ENCODE peak calls at places on chromosomes 7 and 10, in seven cellular contexts. A is HL-60; K is activated effector memory CD4-positive, alpha-beta T cell treated with Interleukin-2 at 50 U/mL for 16 hours; P is M059J; F is small intestine; Q is endothelial cell; O is activated CD8-positive, alpha-beta memory T cell treated with anti-CD3 and anti-CD28 coated beads, Interleukin-2, amount 10 ng/mL, durations not matched to agents 7 days and 5 days. T is an unnamed sample.
A peak's percentile ranks its signal among the peaks of the same experiment; 100 is the strongest.

GRCh38 chr7:69412331-69413146 is 185.7 kb upstream of the AUTS2 start:
- DNase-seq in F (peak; percentile 88), A (no peak), Q (no peak), K (no peak), O (peak; percentile 40), P (peak; percentile 94), T (no peak)

GRCh38 chr7:43506460-43506859 is 76.4 kb upstream of the STK17A start:
- DNase-seq in P (no peak), A (no peak), K (no peak), Q (no peak), F (no peak), O (no peak), T (no peak)

GRCh38 chr10:75532253-75532924 is 101.0 kb downstream of the LRMDA start:
- DNase-seq in K (no peak), A (no peak), O (no peak), P (peak; percentile 86), F (no peak), Q (no peak), T (no peak)

GRCh38 chr7:69078997-69079769 is 519.1 kb upstream of the AUTS2 start:
- DNase-seq in Q (no peak), P (peak; percentile 83), A (no peak), O (no peak), F (peak; percentile 2), K (no peak), T (no peak)

GRCh38 chr7:30795161-30795943 is 24.1 kb downstream of the MINDY4 start:
- DNase-seq in A (no peak), P (peak; percentile 58), O (peak; percentile 36), F (peak; percentile 23), Q (no peak), K (no peak), T (no peak)

GRCh38 chr10:30536578-30536977 is 93.0 kb downstream of the LYZL2 start:
- DNase-seq in K (no peak), A (no peak), Q (no peak), P (no peak), F (peak; percentile 75), O (no peak), T (no peak)

GRCh38 chr10:60526024-60526585 is 136.4 kb upstream of the ANK3 start:
- DNase-seq in O (no peak), F (no peak), Q (no peak), K (no peak), A (no peak), P (peak; percentile 39), T (no peak)

GRCh38 chr10:77230194-77230593 is 407.4 kb downstream of the KCNMA1 start:
- DNase-seq in K (no peak), O (no peak), Q (no peak), P (peak; percentile 56), A (no peak), F (no peak), T (no peak)

GRCh38 chr7:39540320-39540719 is 25.9 kb upstream of the YAE1 start:
- DNase-seq in F (peak; percentile 70), P (no peak), K (no peak), A (no peak), Q (no peak), O (no peak), T (no peak)

GRCh38 chr10:94011296-94011695 is 17.6 kb downstream of the PLCE1 start:
- DNase-seq in A (no peak), Q (no peak), K (no peak), O (no peak), P (peak; percentile 78), F (no peak), T (no peak)

GRCh38 chr7:1883031-1883761 is 213.1 kb downstream of the ELFN1 start:
- DNase-seq in Q (no peak), K (no peak), P (peak; percentile 98), A (peak; percentile 33), O (peak; percentile 62), F (no peak), T (peak; percentile 17)

GRCh38 chr10:28913850-28914249 is 236.5 kb downstream of the BAMBI start:
- DNase-seq in P (peak; percentile 24), O (no peak), F (peak; percentile 50), Q (no peak), A (no peak), K (no peak), T (no peak)

GRCh38 chr10:10786334-10787090 is 231.2 kb upstream of the CELF2 start:
- DNase-seq in F (no peak), Q (no peak), K (no peak), P (peak; percentile 9), O (no peak), A (no peak), T (no peak)

GRCh38 chr7:46220066-46220630 is 299.1 kb upstream of the IGFBP3 start:
- DNase-seq in F (peak; percentile 67), O (no peak), P (peak; percentile 93), A (no peak), K (no peak), Q (no peak), T (no peak)

GRCh38 chr10:4407783-4408182 is 418.2 kb upstream of the AKR1E2 start:
- DNase-seq in O (no peak), P (peak; percentile 19), Q (no peak), F (no peak), K (no peak), A (no peak), T (no peak)

GRCh38 chr7:137399827-137400823 is 56.6 kb upstream of the PTN start:
- DNase-seq in A (no peak), O (no peak), Q (no peak), K (no peak), F (no peak), P (peak; percentile 56), T (no peak)

GRCh38 chr7:136303162-136303561 is 326.0 kb upstream of the MTPN start:
- DNase-seq in Q (no peak), K (no peak), A (peak; percentile 14), P (peak; percentile 49), O (no peak), F (no peak), T (no peak)

GRCh38 chr7:50552139-50552538 is 13.1 kb downstream of the DDC start:
- DNase-seq in F (no peak), K (no peak), O (no peak), Q (no peak), A (no peak), P (no peak), T (no peak)

GRCh38 chr10:98346847-98347246 is 68.1 kb downstream of the PYROXD2 start:
- DNase-seq in O (no peak), A (no peak), Q (no peak), F (no peak), P (no peak), K (no peak), T (no peak)

GRCh38 chr10:76559889-76560215 is 1077.8 kb downstream of the KCNMA1 start:
- DNase-seq in O (no peak), F (no peak), Q (no peak), A (no peak), K (no peak), P (peak; percentile 44), T (no peak)

GRCh38 chr7:117750612-117751563 is 122.4 kb downstream of the CTTNBP2 start:
- DNase-seq in Q (no peak), F (peak; percentile 22), A (no peak), K (no peak), O (no peak), P (peak; percentile 24), T (no peak)

GRCh38 chr10:28241766-28242399 is 61.0 kb downstream of the MPP7 start:
- DNase-seq in Q (peak; percentile 50), P (peak; percentile 49), F (peak; percentile 55), O (peak; percentile 50), K (no peak), A (no peak), T (peak; percentile 2)

GRCh38 chr10:112792487-112793196 is 157.4 kb upstream of the TCF7L2 start:
- DNase-seq in O (no peak), Q (no peak), A (no peak), K (no peak), P (no peak), F (peak; percentile 67), T (no peak)

GRCh38 chr10:42986618-42987017 is 90.3 kb upstream of the RET start:
- DNase-seq in Q (no peak), F (no peak), A (no peak), O (no peak), K (no peak), P (no peak), T (no peak)

GRCh38 chr7:37085600-37085999 is 361.3 kb upstream of the AOAH start:
- DNase-seq in K (no peak), O (no peak), P (no peak), Q (no peak), A (no peak), F (no peak), T (no peak)

GRCh38 chr10:92697663-92698511 is 8.1 kb downstream of the HHEX start:
- DNase-seq in K (no peak), A (no peak), Q (no peak), F (no peak), P (peak; percentile 28), O (no peak), T (no peak)

GRCh38 chr7:2635810-2636701 is 4.3 kb downstream of the TTYH3 start:
- DNase-seq in O (no peak), F (peak; percentile 55), Q (no peak), P (peak; percentile 43), K (no peak), A (no peak), T (no peak)

GRCh38 chr7:70614237-70614984 is 517.5 kb upstream of the GALNT17 start:
- DNase-seq in F (peak; percentile 19), O (no peak), P (peak; percentile 80), Q (no peak), A (no peak), K (no peak), T (no peak)

GRCh38 chr7:83178066-83178465 is 15.4 kb upstream of the PCLO start:
- DNase-seq in K (no peak), A (no peak), P (peak; percentile 17), O (no peak), Q (no peak), F (no peak), T (no peak)

GRCh38 chr7:122913608-122914007 is 27.3 kb upstream of the CADPS2 start:
- DNase-seq in F (no peak), Q (no peak), O (no peak), P (no peak), K (no peak), A (no peak), T (no peak)

GRCh38 chr10:71756441-71757191 is 16.7 kb downstream of the VSIR start:
- DNase-seq in O (no peak), P (no peak), Q (no peak), F (no peak), K (no peak), A (no peak), T (no peak)

GRCh38 chr10:130985158-130985753 is 326.3 kb downstream of the TCERG1L start:
- DNase-seq in F (no peak), A (no peak), Q (no peak), O (peak; percentile 11), K (no peak), P (no peak), T (no peak)

GRCh38 chr7:151735854-151736402 is 141.0 kb downstream of the PRKAG2 start:
- DNase-seq in A (no peak), F (no peak), O (no peak), P (no peak), Q (no peak), K (no peak), T (no peak)

GRCh38 chr10:119933179-119933578 is 40.6 kb downstream of the SEC23IP start:
- DNase-seq in Q (peak; percentile 5), F (no peak), K (no peak), P (peak; percentile 17), A (no peak), O (no peak), T (peak; percentile 5)

GRCh38 chr7:103076767-103077166 is 1.8 kb downstream of the ARMC10 start:
- DNase-seq in O (no peak), Q (no peak), A (no peak), F (no peak), P (no peak), K (no peak), T (no peak)